ENCODE peak calls at places on chromosomes 4 and X, in nine cellular contexts. V is PC-9, A is fibroblast of the aortic adventitia, D is heart left ventricle, L is upper lobe of left lung, U is AG10803, B is fibroblast of pulmonary artery, G is right lobe of liver, F is ovary. C is an unnamed sample.

GRCh38 chr4:152659806-152660205 is 20.0 kb downstream of the TMEM154 start:
- DNase-seq in V (no peak), A (no peak), D (no peak), L (no peak), U (no peak), B (no peak), G (no peak), F (no peak), C (no peak)

GRCh38 chr4:90226734-90227133 is 99.5 kb downstream of the CCSER1 start:
- DNase-seq in V (peak; percentile 36), A (no peak), D (no peak), L (no peak), U (no peak), B (no peak), G (no peak), F (no peak), C (peak; percentile 0)

GRCh38 chr4:73098713-73099112 is 29.2 kb upstream of the COX18 start:
- DNase-seq in V (no peak), A (no peak), D (no peak), L (peak; percentile 50), U (no peak), B (no peak), G (no peak), F (no peak), C (no peak)

GRCh38 chr4:1405636-1406415 is 416 bp downstream of the NKX1-1 start:
- DNase-seq in V (no peak), A (no peak), D (peak; percentile 52), L (peak; percentile 62), U (no peak), B (no peak), G (peak; percentile 35), F (no peak), C (no peak)

GRCh38 chrX:51893931-51894696 is 691 bp downstream of the MAGED1 start:
- DNase-seq in V (no peak), A (peak; percentile 47), D (no peak), L (no peak), U (peak; percentile 18), B (peak; percentile 41), G (no peak), F (peak; percentile 60), C (peak; percentile 40)

GRCh38 chr4:8117278-8117682 is 41.3 kb downstream of the ABLIM2 start:
- DNase-seq in V (peak; percentile 49), A (no peak), D (peak; percentile 57), L (no peak), U (peak; percentile 3), B (peak; percentile 38), G (peak; percentile 46), F (no peak), C (peak; percentile 34)

GRCh38 chr4:61395754-61396153 is 195.6 kb downstream of the ADGRL3 start:
- DNase-seq in V (no peak), A (no peak), D (no peak), L (no peak), U (no peak), B (no peak), G (no peak), F (no peak), C (no peak)

GRCh38 chrX:95764972-95765451 is 919.6 kb upstream of the DIAPH2 start:
- DNase-seq in V (no peak), A (peak; percentile 59), D (no peak), L (no peak), U (peak; percentile 3), B (peak; percentile 64), G (no peak), F (no peak), C (peak; percentile 56)

GRCh38 chr4:113468165-113469022 is 293.1 kb downstream of the CAMK2D start:
- DNase-seq in V (peak; percentile 92), A (peak; percentile 100), D (no peak), L (no peak), U (peak; percentile 100), B (peak; percentile 100), G (no peak), F (peak; percentile 57), C (peak; percentile 100)

GRCh38 chr4:46993075-46994006 is at the start of gene GABRA4:
- DNase-seq in V (no peak), A (no peak), D (peak; percentile 56), L (peak; percentile 65), U (no peak), B (no peak), G (no peak), F (no peak), C (peak; percentile 5)

GRCh38 chr4:6695660-6696581 is 2.2 kb downstream of the S100P start:
- DNase-seq in V (peak; percentile 95), A (no peak), D (no peak), L (no peak), U (no peak), B (no peak), G (peak; percentile 89), F (no peak), C (no peak)

GRCh38 chr4:104589264-104589868 is 94.7 kb upstream of the CXXC4 start:
- DNase-seq in V (no peak), A (no peak), D (no peak), L (no peak), U (no peak), B (peak; percentile 37), G (no peak), F (no peak), C (no peak)

GRCh38 chr4:45033676-45034410 is 307.5 kb upstream of the GNPDA2 start:
- DNase-seq in V (no peak), A (no peak), D (no peak), L (no peak), U (no peak), B (no peak), G (no peak), F (no peak), C (no peak)

DNA sequence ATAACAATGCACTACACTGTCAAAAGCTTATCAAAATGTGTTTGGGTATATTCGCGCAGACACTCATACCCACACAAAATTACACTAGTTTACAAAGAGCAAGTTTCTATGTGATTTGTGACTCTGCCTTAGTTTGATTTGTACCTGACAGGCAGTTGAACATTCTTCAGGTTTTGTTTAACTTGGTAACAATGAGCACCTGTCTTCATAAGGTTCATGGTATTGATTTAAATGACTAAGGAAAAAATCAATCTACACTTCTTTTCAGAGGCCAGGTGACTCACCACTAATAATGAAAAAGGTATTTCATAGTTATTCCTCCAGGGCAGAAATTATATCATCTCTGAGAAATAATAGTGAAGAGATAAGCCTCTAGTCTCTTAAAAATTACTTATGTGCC is 1114.6 kb upstream of the AGA start:
- DNase-seq in V (peak; percentile 71), A (no peak), D (no peak), L (no peak), U (no peak), B (no peak), G (no peak), F (no peak), C (no peak)
- H3K4me3 ChIP-seq in V (no peak overlapping the region), A (no peak overlapping the region), D (no peak overlapping the region), L (no peak overlapping the region), U (no peak overlapping the region), B (no peak overlapping the region), G (no peak overlapping the region), F (no peak overlapping the region), C (no peak overlapping the region)

GRCh38 chrX:149504226-149504914 is 736 bp downstream of the IDS start:
- DNase-seq in V (peak; percentile 63), A (peak; percentile 21), D (no peak), L (no peak), U (peak; percentile 12), B (no peak), G (no peak), F (no peak), C (no peak)
- TF ChIP-seq CTCF in V (peak; percentile 70), A (peak; percentile 43), D (peak; percentile 15), L (peak; percentile 13), U (peak; percentile 33), B (no peak), G (peak; percentile 5), F (no peak), C (peak; percentile 41)

DNA sequence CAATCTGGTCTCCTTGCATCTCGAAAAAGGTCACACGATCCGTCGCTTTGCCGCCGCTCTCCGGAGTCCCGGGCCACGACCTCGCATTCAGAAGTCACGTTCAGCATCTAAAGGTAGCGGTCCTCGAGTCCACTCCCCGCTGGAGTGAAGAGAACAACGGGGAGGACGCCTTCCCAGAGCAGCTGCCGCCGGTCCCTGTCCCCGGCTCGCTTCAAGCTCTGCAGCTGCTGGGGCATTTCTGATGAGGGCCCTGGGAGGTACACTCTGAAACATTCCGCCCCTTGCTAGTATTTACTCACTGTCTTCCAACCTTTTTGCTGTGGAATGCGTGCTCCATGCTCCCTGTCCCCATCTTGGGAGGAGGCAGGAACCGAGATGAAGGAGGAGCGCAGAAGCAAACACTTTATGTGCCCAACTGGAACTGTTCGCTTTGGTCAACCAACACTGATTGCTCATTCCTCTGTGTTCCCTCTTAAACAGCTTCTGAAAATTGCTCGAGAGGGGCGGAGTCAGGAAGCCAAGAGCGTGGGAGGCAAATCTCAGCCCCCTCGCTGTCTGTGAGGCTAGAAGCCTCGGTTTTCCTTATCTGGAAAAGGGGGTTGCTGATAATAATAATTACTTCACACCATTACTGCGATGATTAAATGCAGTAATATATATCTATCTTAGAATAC is 6.4 kb upstream of the VAMP7 start:
- DNase-seq in V (no peak), A (no peak), D (no peak), L (peak; percentile 59), U (peak; percentile 5), B (no peak), G (no peak), F (no peak), C (no peak)
- H3K4me3 ChIP-seq in V (no peak overlapping the region), A (peak overlapping the region; percentile 36), D (peak overlapping the region; percentile 25), L (no peak overlapping the region), U (peak overlapping the region; percentile 47), B (peak overlapping the region; percentile 36), G (no peak overlapping the region), F (no peak overlapping the region), C (peak overlapping the region; percentile 14)

GRCh38 chr4:55437356-55437796 is 41.6 kb downstream of the TMEM165 start:
- DNase-seq in V (no peak), A (no peak), D (no peak), L (no peak), U (no peak), B (peak; percentile 27), G (no peak), F (no peak), C (peak; percentile 73)

GRCh38 chr4:55437823-55438222 is 42.1 kb downstream of the TMEM165 start:
- DNase-seq in V (no peak), A (no peak), D (no peak), L (no peak), U (no peak), B (no peak), G (no peak), F (no peak), C (no peak)

GRCh38 chr4:55438314-55438713 is 42.6 kb downstream of the TMEM165 start:
- DNase-seq in V (no peak), A (no peak), D (no peak), L (no peak), U (no peak), B (no peak), G (no peak), F (no peak), C (no peak)

GRCh38 chr4:55431710-55432336 is 36.1 kb downstream of the TMEM165 start:
- DNase-seq in V (no peak), A (no peak), D (no peak), L (no peak), U (no peak), B (no peak), G (no peak), F (no peak), C (no peak)

DNA sequence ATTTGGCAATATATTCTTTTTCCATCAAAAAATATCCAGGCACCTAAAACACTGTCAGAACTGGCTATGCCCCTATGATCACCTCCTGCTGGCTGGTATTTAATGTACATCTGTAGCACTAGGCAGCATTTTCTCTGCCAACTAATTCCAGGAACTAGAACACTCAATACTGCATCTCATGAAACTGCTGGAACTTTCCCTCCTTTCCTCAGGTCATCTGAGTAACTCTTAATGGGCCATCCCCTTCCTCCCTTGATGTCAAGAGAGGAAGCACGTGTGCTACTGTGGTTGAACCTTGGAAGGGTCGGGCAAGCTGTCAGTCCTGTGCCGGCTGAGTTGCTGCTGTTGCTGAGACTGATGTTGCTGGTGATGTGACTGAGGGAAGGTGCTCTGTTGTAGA is 39.4 kb downstream of the TMEM165 start:
- DNase-seq in V (no peak), A (peak; percentile 51), D (no peak), L (no peak), U (no peak), B (peak; percentile 59), G (no peak), F (no peak), C (peak; percentile 75)
- TF ChIP-seq CTCF in V (peak; percentile 44), A (peak; percentile 24), D (no peak), L (peak; percentile 15), U (peak; percentile 46), B (peak; percentile 45), G (no peak), F (no peak), C (peak; percentile 62)